ENCODE peak calls at places on chromosomes 13 and 19, in four cellular contexts. M is tibial nerve, R is hepatocyte, I is GM23248. G is an unnamed sample. For H3K27me3 and H3K4me1, the result is how much of the 10 kb centered on the place peaks cover.

GRCh38 chr13:75341025-75341424 is 140.9 kb downstream of the TBC1D4 start:
- DNase-seq in M (no peak), R (no peak), I (no peak), G (no peak)

GRCh38 chr13:33761744-33762143 is 56.2 kb upstream of the RFC3 start:
- DNase-seq in R (no peak), M (no peak), I (peak), G (no peak)

GRCh38 chr13:114027046-114027760 is 53.3 kb upstream of the C13orf46 start:
- DNase-seq in R (no peak), M (no peak), I (no peak), G (no peak)

GRCh38 chr19:4606921-4607678 is 32.2 kb upstream of the TNFAIP8L1 start:
- DNase-seq in R (peak), M (no peak), I (peak), G (no peak)

GRCh38 chr19:4988770-4989251 is 19.9 kb downstream of the KDM4B start:
- DNase-seq in R (no peak), M (no peak), I (peak), G (peak)

GRCh38 chr13:36822786-36823185 is 3.8 kb downstream of the RFXAP start:
- DNase-seq in M (no peak), R (no peak), I (peak), G (no peak)

GRCh38 chr19:35908977-35909683 is 1.0 kb upstream of the TYROBP start:
- DNase-seq in M (peak), I (no peak), R (no peak), G (peak)

GRCh38 chr13:112722433-112723250 is 32.8 kb downstream of the ATP11A start:
- DNase-seq in R (peak), I (peak), M (no peak), G (no peak)

GRCh38 chr19:40143612-40144011 is 47.6 kb upstream of the MAP3K10 start:
- DNase-seq in M (peak), I (no peak), R (no peak), G (no peak)

GRCh38 chr13:91347996-91348905 is 764 bp downstream of the MIR17HG start:
- DNase-seq in R (peak), I (peak), M (peak), G (peak)

GRCh38 chr19:5955638-5955935 is 22.4 kb downstream of the RANBP3 start:
- DNase-seq in R (no peak), M (no peak), I (peak), G (no peak)

GRCh38 chr19:30060872-30061556 is 119.0 kb downstream of the URI1 start:
- DNase-seq in M (no peak), I (no peak), R (no peak), G (no peak)

GRCh38 chr19:3788991-3789778 is 3.0 kb upstream of the MATK start:
- DNase-seq in M (no peak), R (no peak), I (no peak), G (no peak)

GRCh38 chr13:24680258-24680920 is at the start of gene ATP12A:
- DNase-seq in M (no peak), R (peak), I (peak), G (no peak)

GRCh38 chr19:21483589-21484170 is 21.7 kb upstream of the ZNF429 start:
- DNase-seq in M (peak), R (no peak), I (peak), G (no peak)

GRCh38 chr19:4539697-4540581 is at the start of gene LRG1:
- DNase-seq in I (no peak), M (peak), R (peak), G (no peak)

GRCh38 chr19:4732680-4733114 is 9.1 kb upstream of the DPP9 start:
- DNase-seq in I (peak), M (no peak), R (peak), G (no peak)

GRCh38 chr19:27679399-27679798 is 1533.6 kb downstream of the UQCRFS1 start:
- DNase-seq in R (no peak), M (no peak), I (no peak), G (no peak)

GRCh38 chr19:5341448-5341820 is 822 bp upstream of the PTPRS start:
- DNase-seq in I (no peak), M (no peak), R (no peak), G (no peak)

GRCh38 chr19:31902821-31903220 is 442.6 kb upstream of the ZNF507 start:
- DNase-seq in M (no peak), I (no peak), R (no peak), G (no peak)

GRCh38 chr13:77509221-77509620 is 26.3 kb upstream of the SCEL start:
- DNase-seq in M (no peak), I (peak), R (no peak), G (no peak)

GRCh38 chr13:43431279-43431678 is 355.5 kb downstream of the ENOX1 start:
- DNase-seq in R (no peak), I (no peak), M (no peak), G (no peak)

GRCh38 chr13:43434185-43434584 is 352.6 kb downstream of the ENOX1 start:
- DNase-seq in R (no peak), I (no peak), M (no peak), G (no peak)

GRCh38 chr13:43432948-43433347 is 353.8 kb downstream of the ENOX1 start:
- DNase-seq in R (no peak), M (no peak), I (no peak), G (no peak)

GRCh38 chr13:43428545-43429287 is 358.1 kb downstream of the ENOX1 start:
- DNase-seq in R (no peak), M (no peak), I (no peak), G (no peak)

GRCh38 chr13:43433691-43434121 is 353.1 kb downstream of the ENOX1 start:
- DNase-seq in I (peak), M (no peak), R (no peak), G (no peak)
- H3K27me3 ChIP-seq in I (under half), M (under half), R (under half), G (under half)

GRCh38 chr13:110097013-110097412 is 209.9 kb downstream of the COL4A1 start:
- DNase-seq in R (no peak), M (no peak), I (no peak), G (no peak)
- H3K4me1 ChIP-seq in R (under half), M (under half), I (under half), G (under half)

GRCh38 chr19:54704928-54705327 is 19.3 kb upstream of the KIR3DL3 start:
- DNase-seq in M (no peak), R (no peak), I (no peak), G (no peak)
- H3K27me3 ChIP-seq in M (under half), R (under half), I (under half), G (under half)

GRCh38 chr19:38698225-38699026 is 45.8 kb downstream of the CAPN12 start:
- DNase-seq in R (no peak), I (no peak), M (no peak), G (no peak)

GRCh38 chr19:38700350-38700932 is 43.8 kb downstream of the CAPN12 start:
- DNase-seq in M (no peak), R (no peak), I (no peak), G (no peak)

GRCh38 chr19:38697641-38698071 is 46.6 kb downstream of the CAPN12 start:
- DNase-seq in I (no peak), M (no peak), R (no peak), G (no peak)

GRCh38 chr19:38699647-38700349 is 44.5 kb downstream of the CAPN12 start:
- DNase-seq in I (no peak), M (no peak), R (no peak), G (no peak)

GRCh38 chr19:38699027-38699346 is 45.3 kb downstream of the CAPN12 start:
- DNase-seq in I (no peak), M (no peak), R (no peak), G (no peak)
- H3K4me1 ChIP-seq in I (under half), M (half or more), R (half or more), G (half or more)

GRCh38 chr19:52992109-52993004 is 21.4 kb upstream of the ERVV-1 start:
- DNase-seq in R (peak), I (peak), M (no peak), G (no peak)
- H3K27me3 ChIP-seq in R (under half), I (under half), M (under half), G (under half)

DNA sequence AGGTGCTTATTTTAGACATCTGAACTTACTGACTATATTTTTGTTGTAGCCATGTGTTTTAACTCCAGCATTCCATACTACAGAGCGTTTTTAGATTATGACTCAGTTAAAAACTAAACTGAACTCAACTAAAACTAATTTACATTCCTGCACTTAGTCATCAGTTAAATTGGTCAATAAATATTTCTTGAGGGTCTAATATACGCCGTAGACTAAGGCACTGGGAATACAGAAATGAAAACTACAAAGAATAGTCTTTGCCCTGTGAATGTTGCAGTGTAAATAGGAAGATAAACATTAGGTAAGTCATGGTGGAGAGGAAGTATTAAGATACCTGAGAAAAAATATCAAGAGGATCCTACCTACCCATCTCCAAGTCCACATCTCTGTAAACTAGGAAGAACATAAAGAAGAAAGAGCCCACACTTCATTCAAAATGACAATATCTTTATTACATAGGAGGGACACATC is 52.7 kb downstream of the MBNL2 start:
- DNase-seq in R (no peak), M (no peak), I (peak), G (no peak)
- H3K4me1 ChIP-seq in R (under half), M (under half), I (half or more), G (under half)

G was measured in ascending aorta.